ENCODE peak calls at places on chromosomes 11 and 22, in seven cellular contexts. One of them, this sample, is unnamed.

GRCh38 chr22:39144101-39144815 is 8.2 kb downstream of the CBX7 start:
- DNase-seq in neuronal stem cell: no peak
- DNase-seq in IMR-90: peak; percentile 30
- DNase-seq in mesenchymal stem cell: peak; percentile 85
- DNase-seq in H1: no peak
- DNase-seq in H9: peak; percentile 56
- DNase-seq in trophoblast cell: no peak
- DNase-seq in this sample: peak; percentile 61

GRCh38 chr11:128453444-128454336 is 133.7 kb downstream of the ETS1 start:
- DNase-seq in neuronal stem cell: no peak
- DNase-seq in IMR-90: peak; percentile 99
- DNase-seq in mesenchymal stem cell: peak; percentile 93
- DNase-seq in H1: no peak
- DNase-seq in H9: no peak
- DNase-seq in trophoblast cell: no peak
- DNase-seq in this sample: no peak

GRCh38 chr11:1568451-1568911 is 3.6 kb downstream of the DUSP8 start:
- DNase-seq in neuronal stem cell: no peak
- DNase-seq in IMR-90: no peak
- DNase-seq in mesenchymal stem cell: no peak
- DNase-seq in H1: no peak
- DNase-seq in H9: peak; percentile 84
- DNase-seq in trophoblast cell: no peak
- DNase-seq in this sample: peak; percentile 96

GRCh38 chr22:42673898-42674390 is 24.8 kb upstream of the CYB5R3 start:
- DNase-seq in neuronal stem cell: no peak
- DNase-seq in IMR-90: no peak
- DNase-seq in mesenchymal stem cell: no peak
- DNase-seq in H1: no peak
- DNase-seq in H9: no peak
- DNase-seq in trophoblast cell: peak; percentile 54
- DNase-seq in this sample: peak; percentile 23

GRCh38 chr11:130122141-130122575 is 37.4 kb upstream of the ST14 start:
- DNase-seq in neuronal stem cell: no peak
- DNase-seq in IMR-90: no peak
- DNase-seq in mesenchymal stem cell: no peak
- DNase-seq in H1: no peak
- DNase-seq in H9: no peak
- DNase-seq in trophoblast cell: no peak
- DNase-seq in this sample: no peak

GRCh38 chr11:3835100-3835485 is 5.7 kb downstream of the RHOG start:
- DNase-seq in neuronal stem cell: no peak
- DNase-seq in IMR-90: peak; percentile 27
- DNase-seq in mesenchymal stem cell: no peak
- DNase-seq in H1: no peak
- DNase-seq in H9: no peak
- DNase-seq in trophoblast cell: no peak
- DNase-seq in this sample: peak; percentile 21

GRCh38 chr22:24005201-24005600 is at the start of gene GSTT4:
- DNase-seq in neuronal stem cell: no peak
- DNase-seq in IMR-90: no peak
- DNase-seq in mesenchymal stem cell: no peak
- DNase-seq in H1: no peak
- DNase-seq in H9: no peak
- DNase-seq in trophoblast cell: no peak
- DNase-seq in this sample: no peak

GRCh38 chr11:76543006-76543703 is 98.3 kb downstream of the EMSY start:
- DNase-seq in neuronal stem cell: no peak
- DNase-seq in IMR-90: peak; percentile 45
- DNase-seq in mesenchymal stem cell: no peak
- DNase-seq in H1: no peak
- DNase-seq in H9: no peak
- DNase-seq in trophoblast cell: no peak
- DNase-seq in this sample: no peak

GRCh38 chr11:65637794-65638317 is at the start of gene SIPA1:
- DNase-seq in neuronal stem cell: peak; percentile 90
- DNase-seq in IMR-90: peak; percentile 93
- DNase-seq in mesenchymal stem cell: peak; percentile 96
- DNase-seq in H1: peak; percentile 83
- DNase-seq in H9: peak; percentile 96
- DNase-seq in trophoblast cell: peak; percentile 79
- DNase-seq in this sample: peak; percentile 97

GRCh38 chr22:47008208-47008885 is 245.9 kb downstream of the TBC1D22A start:
- DNase-seq in neuronal stem cell: no peak
- DNase-seq in IMR-90: no peak
- DNase-seq in mesenchymal stem cell: no peak
- DNase-seq in H1: no peak
- DNase-seq in H9: no peak
- DNase-seq in trophoblast cell: no peak
- DNase-seq in this sample: no peak

GRCh38 chr22:40567106-40567505 is 69.4 kb downstream of the MRTFA start:
- DNase-seq in neuronal stem cell: no peak
- DNase-seq in IMR-90: peak; percentile 59
- DNase-seq in mesenchymal stem cell: no peak
- DNase-seq in H1: no peak
- DNase-seq in H9: no peak
- DNase-seq in trophoblast cell: no peak
- DNase-seq in this sample: no peak

GRCh38 chr11:64971421-64972233 is at the start of gene MAJIN:
- DNase-seq in neuronal stem cell: peak; percentile 21
- DNase-seq in IMR-90: peak; percentile 41
- DNase-seq in mesenchymal stem cell: peak; percentile 10
- DNase-seq in H1: peak; percentile 71
- DNase-seq in H9: peak; percentile 91
- DNase-seq in trophoblast cell: peak; percentile 91
- DNase-seq in this sample: peak; percentile 87

GRCh38 chr11:133947298-133947905 is 9.4 kb downstream of the IGSF9B start:
- DNase-seq in neuronal stem cell: peak; percentile 66
- DNase-seq in IMR-90: peak; percentile 23
- DNase-seq in mesenchymal stem cell: peak; percentile 16
- DNase-seq in H1: no peak
- DNase-seq in H9: peak; percentile 88
- DNase-seq in trophoblast cell: no peak
- DNase-seq in this sample: peak; percentile 90

GRCh38 chr22:45995405-45996101 is 18.6 kb upstream of the WNT7B start:
- DNase-seq in neuronal stem cell: no peak
- DNase-seq in IMR-90: no peak
- DNase-seq in mesenchymal stem cell: no peak
- DNase-seq in H1: no peak
- DNase-seq in H9: no peak
- DNase-seq in trophoblast cell: no peak
- DNase-seq in this sample: no peak

GRCh38 chr22:48560836-48561235 is 1266.8 kb downstream of the BRD1 start:
- DNase-seq in neuronal stem cell: no peak
- DNase-seq in IMR-90: no peak
- DNase-seq in mesenchymal stem cell: no peak
- DNase-seq in H1: no peak
- DNase-seq in H9: no peak
- DNase-seq in trophoblast cell: no peak
- DNase-seq in this sample: no peak

GRCh38 chr11:66462911-66463310 is 3.8 kb upstream of the PELI3 start:
- DNase-seq in neuronal stem cell: no peak
- DNase-seq in IMR-90: no peak
- DNase-seq in mesenchymal stem cell: no peak
- DNase-seq in H1: no peak
- DNase-seq in H9: no peak
- DNase-seq in trophoblast cell: no peak
- DNase-seq in this sample: no peak

GRCh38 chr11:8011981-8012444 is 24.9 kb downstream of the EIF3F start:
- DNase-seq in neuronal stem cell: no peak
- DNase-seq in IMR-90: peak; percentile 95
- DNase-seq in mesenchymal stem cell: peak; percentile 86
- DNase-seq in H1: no peak
- DNase-seq in H9: no peak
- DNase-seq in trophoblast cell: no peak
- DNase-seq in this sample: no peak

GRCh38 chr22:45188779-45189178 is 25.1 kb downstream of the NUP50 start:
- DNase-seq in neuronal stem cell: no peak
- DNase-seq in IMR-90: no peak
- DNase-seq in mesenchymal stem cell: no peak
- DNase-seq in H1: no peak
- DNase-seq in H9: no peak
- DNase-seq in trophoblast cell: no peak
- DNase-seq in this sample: no peak

GRCh38 chr11:65266210-65266609 is 4.4 kb downstream of the POLA2 start:
- DNase-seq in neuronal stem cell: no peak
- DNase-seq in IMR-90: no peak
- DNase-seq in mesenchymal stem cell: no peak
- DNase-seq in H1: no peak
- DNase-seq in H9: no peak
- DNase-seq in trophoblast cell: no peak
- DNase-seq in this sample: no peak

GRCh38 chr11:70824590-70825300 is 426.4 kb downstream of the CTTN start:
- DNase-seq in neuronal stem cell: no peak
- DNase-seq in IMR-90: no peak
- DNase-seq in mesenchymal stem cell: no peak
- DNase-seq in H1: no peak
- DNase-seq in H9: no peak
- DNase-seq in trophoblast cell: no peak
- DNase-seq in this sample: peak; percentile 34

GRCh38 chr11:128806496-128807261 is 60.4 kb downstream of the KCNJ1 start:
- DNase-seq in neuronal stem cell: no peak
- DNase-seq in IMR-90: peak; percentile 82
- DNase-seq in mesenchymal stem cell: no peak
- DNase-seq in H1: no peak
- DNase-seq in H9: no peak
- DNase-seq in trophoblast cell: no peak
- DNase-seq in this sample: no peak

GRCh38 chr22:32531228-32531627 is 56.6 kb downstream of the FBXO7 start:
- DNase-seq in neuronal stem cell: no peak
- DNase-seq in IMR-90: no peak
- DNase-seq in mesenchymal stem cell: peak; percentile 47
- DNase-seq in H1: no peak
- DNase-seq in H9: no peak
- DNase-seq in trophoblast cell: no peak
- DNase-seq in this sample: no peak

GRCh38 chr11:48055292-48056132 is 75.2 kb downstream of the PTPRJ start:
- DNase-seq in neuronal stem cell: no peak
- DNase-seq in IMR-90: peak; percentile 47
- DNase-seq in mesenchymal stem cell: peak; percentile 52
- DNase-seq in H1: no peak
- DNase-seq in H9: no peak
- DNase-seq in trophoblast cell: no peak
- DNase-seq in this sample: no peak

GRCh38 chr22:27113211-27114030 is 456.0 kb downstream of the MIAT start:
- DNase-seq in neuronal stem cell: no peak
- DNase-seq in IMR-90: peak; percentile 97
- DNase-seq in mesenchymal stem cell: peak; percentile 99
- DNase-seq in H1: no peak
- DNase-seq in H9: no peak
- DNase-seq in trophoblast cell: no peak
- DNase-seq in this sample: peak; percentile 83

GRCh38 chr11:113395782-113396336 is 8.3 kb downstream of the ANKK1 start:
- DNase-seq in neuronal stem cell: no peak
- DNase-seq in IMR-90: no peak
- DNase-seq in mesenchymal stem cell: no peak
- DNase-seq in H1: no peak
- DNase-seq in H9: no peak
- DNase-seq in trophoblast cell: no peak
- DNase-seq in this sample: no peak
- H2BK5ac ChIP-seq in neuronal stem cell: no peak overlapping the region
- H2BK5ac ChIP-seq in IMR-90: no peak overlapping the region
- H2BK5ac ChIP-seq in mesenchymal stem cell: no peak overlapping the region
- H2BK5ac ChIP-seq in H1: no peak overlapping the region
- H2BK5ac ChIP-seq in H9: no peak overlapping the region
- H2BK5ac ChIP-seq in trophoblast cell: no peak overlapping the region
- H2BK5ac ChIP-seq in this sample: no peak overlapping the region

GRCh38 chr11:23010790-23011340 is 150.6 kb upstream of the CCDC179 start:
- DNase-seq in neuronal stem cell: no peak
- DNase-seq in IMR-90: no peak
- DNase-seq in mesenchymal stem cell: no peak
- DNase-seq in H1: no peak
- DNase-seq in H9: no peak
- DNase-seq in trophoblast cell: no peak
- DNase-seq in this sample: no peak

GRCh38 chr11:23013509-23013908 is 153.2 kb upstream of the CCDC179 start:
- DNase-seq in neuronal stem cell: no peak
- DNase-seq in IMR-90: peak; percentile 3
- DNase-seq in mesenchymal stem cell: no peak
- DNase-seq in H1: no peak
- DNase-seq in H9: no peak
- DNase-seq in trophoblast cell: no peak
- DNase-seq in this sample: no peak

DNA sequence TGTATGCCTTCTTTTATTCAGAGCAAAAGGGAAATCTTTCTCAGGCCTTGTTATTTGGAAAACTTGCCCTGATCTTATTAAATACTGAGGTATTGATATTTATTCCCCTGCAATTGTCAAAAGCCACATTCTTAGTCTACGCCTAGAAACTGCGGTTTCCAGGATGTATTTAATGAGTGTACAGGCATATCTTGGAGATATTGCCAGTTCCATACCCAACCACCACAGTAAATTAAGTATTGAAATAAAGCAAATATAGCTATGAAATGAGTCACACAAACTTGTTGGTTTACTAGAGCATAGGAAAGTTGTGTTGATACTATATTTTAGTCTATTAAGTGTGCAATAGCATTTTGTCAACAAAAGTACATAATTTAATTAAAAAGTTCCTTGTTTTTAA is 152.7 kb upstream of the CCDC179 start:
- DNase-seq in neuronal stem cell: no peak
- DNase-seq in IMR-90: no peak
- DNase-seq in mesenchymal stem cell: no peak
- DNase-seq in H1: no peak
- DNase-seq in H9: no peak
- DNase-seq in trophoblast cell: no peak
- DNase-seq in this sample: no peak
- H2BK5ac ChIP-seq in neuronal stem cell: no peak overlapping the region
- H2BK5ac ChIP-seq in IMR-90: no peak overlapping the region
- H2BK5ac ChIP-seq in mesenchymal stem cell: no peak overlapping the region
- H2BK5ac ChIP-seq in H1: no peak overlapping the region
- H2BK5ac ChIP-seq in H9: no peak overlapping the region
- H2BK5ac ChIP-seq in trophoblast cell: no peak overlapping the region
- H2BK5ac ChIP-seq in this sample: no peak overlapping the region

DNA sequence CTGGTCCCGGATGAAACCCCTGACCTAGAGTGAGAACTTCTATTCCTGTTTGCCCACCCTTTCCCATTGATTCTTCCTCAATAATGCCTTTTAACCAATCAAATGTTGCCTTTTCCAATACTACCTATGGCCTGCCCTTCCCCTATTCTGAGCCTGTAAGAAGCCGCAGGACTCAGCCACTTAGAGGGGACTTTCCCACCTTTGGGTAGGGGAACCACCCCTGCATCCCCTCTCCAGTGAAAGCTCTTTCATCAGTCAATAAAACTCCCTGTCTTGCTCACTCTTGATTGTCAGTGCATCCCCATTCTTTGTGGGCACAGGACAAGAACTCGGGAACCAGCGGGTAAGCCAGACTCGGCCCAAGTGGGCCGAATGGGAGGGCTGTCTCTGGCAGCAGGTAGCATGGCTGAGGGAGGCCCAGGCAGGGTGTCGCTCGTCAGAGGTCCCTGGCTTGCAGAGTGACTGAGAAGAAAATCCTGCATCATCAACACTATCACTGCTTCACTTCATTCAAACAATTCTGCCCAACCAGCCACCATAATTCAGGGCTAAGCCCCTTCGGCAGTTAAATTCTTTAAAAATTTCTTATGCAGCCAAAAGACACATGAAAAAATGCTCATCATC is 30.4 kb downstream of the LDHAL6A start:
- DNase-seq in neuronal stem cell: no peak
- DNase-seq in IMR-90: no peak
- DNase-seq in mesenchymal stem cell: no peak
- DNase-seq in H1: no peak
- DNase-seq in H9: no peak
- DNase-seq in trophoblast cell: no peak
- DNase-seq in this sample: no peak
- H2BK5ac ChIP-seq in neuronal stem cell: no peak overlapping the region
- H2BK5ac ChIP-seq in IMR-90: no peak overlapping the region
- H2BK5ac ChIP-seq in mesenchymal stem cell: no peak overlapping the region
- H2BK5ac ChIP-seq in H1: no peak overlapping the region
- H2BK5ac ChIP-seq in H9: no peak overlapping the region
- H2BK5ac ChIP-seq in trophoblast cell: no peak overlapping the region
- H2BK5ac ChIP-seq in this sample: no peak overlapping the region

GRCh38 chr11:21817677-21818076 is 375.2 kb upstream of the ANO5 start:
- DNase-seq in neuronal stem cell: no peak
- DNase-seq in IMR-90: no peak
- DNase-seq in mesenchymal stem cell: no peak
- DNase-seq in H1: no peak
- DNase-seq in H9: no peak
- DNase-seq in trophoblast cell: no peak
- DNase-seq in this sample: no peak
- H2BK5ac ChIP-seq in neuronal stem cell: no peak overlapping the region
- H2BK5ac ChIP-seq in IMR-90: no peak overlapping the region
- H2BK5ac ChIP-seq in mesenchymal stem cell: no peak overlapping the region
- H2BK5ac ChIP-seq in H1: no peak overlapping the region
- H2BK5ac ChIP-seq in H9: no peak overlapping the region
- H2BK5ac ChIP-seq in trophoblast cell: no peak overlapping the region
- H2BK5ac ChIP-seq in this sample: no peak overlapping the region